ENCODE peak calls at places on chromosomes 7 and 10, in six cellular contexts. M is OCI-LY7; G is HCT116; S is pancreas; J is effector memory CD4-positive, alpha-beta T cell; R is transverse colon. Y is an unnamed sample.

GRCh38 chr7:26159243-26159642 is 7.2 kb downstream of the NFE2L3 start:
- DNase-seq in M (no peak), G (no peak), S (no peak), J (no peak), R (no peak), Y (no peak)

GRCh38 chr7:157634401-157635147 is 297.8 kb downstream of the DNAJB6 start:
- DNase-seq in M (no peak), G (no peak), S (no peak), J (no peak), R (no peak), Y (no peak)

GRCh38 chr7:91193141-91193540 is 71.1 kb upstream of the FZD1 start:
- DNase-seq in M (no peak), G (no peak), S (no peak), J (no peak), R (no peak), Y (no peak)

GRCh38 chr10:127977368-127978009 is 70.6 kb downstream of the PTPRE start:
- DNase-seq in M (no peak), G (no peak), S (no peak), J (no peak), R (peak; percentile 55), Y (peak; percentile 64)

GRCh38 chr10:125722811-125723210 is 3.3 kb downstream of the EDRF1 start:
- DNase-seq in M (no peak), G (no peak), S (no peak), J (no peak), R (no peak), Y (no peak)

GRCh38 chr7:44141221-44141850 is at the start of gene MYL7:
- DNase-seq in M (no peak), G (no peak), S (no peak), J (no peak), R (no peak), Y (no peak)

GRCh38 chr10:34319197-34319846 is 495.8 kb downstream of the PARD3 start:
- DNase-seq in M (no peak), G (peak; percentile 10), S (no peak), J (no peak), R (peak; percentile 49), Y (no peak)

GRCh38 chr7:38318803-38319416 is 45.5 kb upstream of the TARP start:
- DNase-seq in M (peak; percentile 88), G (peak; percentile 40), S (no peak), J (no peak), R (peak; percentile 27), Y (peak; percentile 81)

GRCh38 chr7:155618708-155619633 is 25.5 kb upstream of the RBM33 start:
- DNase-seq in M (no peak), G (no peak), S (peak; percentile 76), J (no peak), R (peak; percentile 76), Y (no peak)

GRCh38 chr7:88480901-88481300 is 174.2 kb upstream of the STEAP4 start:
- DNase-seq in M (no peak), G (no peak), S (no peak), J (no peak), R (peak; percentile 42), Y (no peak)

GRCh38 chr7:95330194-95331003 is 6.1 kb upstream of the PON1 start:
- DNase-seq in M (no peak), G (no peak), S (no peak), J (no peak), R (no peak), Y (no peak)

GRCh38 chr7:94088560-94088959 is 84.4 kb upstream of the BET1 start:
- DNase-seq in M (no peak), G (no peak), S (no peak), J (no peak), R (no peak), Y (no peak)

GRCh38 chr10:58892039-58892665 is 284.3 kb upstream of the PHYHIPL start:
- DNase-seq in M (no peak), G (no peak), S (no peak), J (no peak), R (no peak), Y (no peak)

GRCh38 chr10:126439947-126440346 is 51.7 kb upstream of the ADAM12 start:
- DNase-seq in M (no peak), G (no peak), S (no peak), J (no peak), R (no peak), Y (no peak)

GRCh38 chr7:8214162-8214897 is 47.6 kb downstream of the ICA1 start:
- DNase-seq in M (no peak), G (no peak), S (no peak), J (no peak), R (no peak), Y (no peak)

GRCh38 chr7:155530601-155531000 is 15.8 kb downstream of the CNPY1 start:
- DNase-seq in M (no peak), G (no peak), S (peak; percentile 18), J (no peak), R (no peak), Y (no peak)

GRCh38 chr7:1563939-1564602 is 5.8 kb downstream of the PSMG3 start:
- DNase-seq in M (no peak), G (no peak), S (no peak), J (no peak), R (no peak), Y (no peak)

GRCh38 chr7:159067870-159068787 is 76.5 kb downstream of the VIPR2 start:
- DNase-seq in M (no peak), G (no peak), S (peak; percentile 50), J (no peak), R (peak; percentile 27), Y (no peak)

GRCh38 chr7:77349141-77349540 is 67.0 kb downstream of the GSAP start:
- DNase-seq in M (no peak), G (no peak), S (no peak), J (no peak), R (no peak), Y (no peak)

GRCh38 chr10:71424496-71425194 is 27.9 kb downstream of the CDH23 start:
- DNase-seq in M (no peak), G (no peak), S (peak; percentile 15), J (no peak), R (no peak), Y (no peak)

GRCh38 chr7:100402241-100402640 is 26.3 kb downstream of the ZCWPW1 start:
- DNase-seq in M (no peak), G (no peak), S (no peak), J (no peak), R (no peak), Y (no peak)

GRCh38 chr7:135672560-135673359 is 10.4 kb downstream of the STMP1 start:
- DNase-seq in M (peak; percentile 50), G (peak; percentile 37), S (no peak), J (no peak), R (no peak), Y (peak; percentile 30)

GRCh38 chr7:126656165-126656564 is 596.6 kb downstream of the GRM8 start:
- DNase-seq in M (no peak), G (no peak), S (no peak), J (no peak), R (no peak), Y (no peak)
- H3K36me3 ChIP-seq in M (no peaks in the 10 kb centered on the region), G (no peaks in the 10 kb centered on the region), S (no peaks in the 10 kb centered on the region), J (no peaks in the 10 kb centered on the region), R (no peaks in the 10 kb centered on the region), Y (no peaks in the 10 kb centered on the region)

GRCh38 chr7:57354679-57355338 is 95.2 kb upstream of the ZNF716 start:
- DNase-seq in M (no peak), G (no peak), S (no peak), J (no peak), R (no peak), Y (no peak)

GRCh38 chr7:57348646-57349269 is 101.2 kb upstream of the ZNF716 start:
- DNase-seq in M (no peak), G (no peak), S (no peak), J (no peak), R (no peak), Y (no peak)

DNA sequence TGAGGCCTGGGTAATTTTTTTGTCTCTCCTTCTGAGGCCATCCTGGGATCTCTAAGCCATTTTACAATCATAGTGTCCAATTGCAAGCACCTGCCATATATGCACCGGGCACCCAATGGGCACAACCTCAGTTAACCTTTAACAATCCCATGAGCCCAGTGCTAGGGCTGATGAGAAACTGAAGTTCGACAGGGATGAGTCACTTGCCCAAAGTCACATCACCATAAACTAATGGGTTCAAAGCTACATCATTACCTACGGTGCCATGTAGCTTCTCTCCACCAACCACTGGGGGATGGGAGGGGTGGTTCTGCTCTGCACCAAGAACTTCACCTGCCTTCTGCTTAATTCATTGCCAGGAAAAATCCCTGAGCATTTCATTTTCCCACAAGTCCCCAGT is 95.8 kb upstream of the ZNF716 start:
- DNase-seq in M (no peak), G (no peak), S (no peak), J (no peak), R (no peak), Y (no peak)
- H3K9me3 ChIP-seq in M (no peaks in the 10 kb centered on the region), G (peaks cover 7% of the 10 kb centered on the region), S (no peaks in the 10 kb centered on the region), J (no peaks in the 10 kb centered on the region), R (no peaks in the 10 kb centered on the region), Y (peaks cover 4% of the 10 kb centered on the region)

DNA sequence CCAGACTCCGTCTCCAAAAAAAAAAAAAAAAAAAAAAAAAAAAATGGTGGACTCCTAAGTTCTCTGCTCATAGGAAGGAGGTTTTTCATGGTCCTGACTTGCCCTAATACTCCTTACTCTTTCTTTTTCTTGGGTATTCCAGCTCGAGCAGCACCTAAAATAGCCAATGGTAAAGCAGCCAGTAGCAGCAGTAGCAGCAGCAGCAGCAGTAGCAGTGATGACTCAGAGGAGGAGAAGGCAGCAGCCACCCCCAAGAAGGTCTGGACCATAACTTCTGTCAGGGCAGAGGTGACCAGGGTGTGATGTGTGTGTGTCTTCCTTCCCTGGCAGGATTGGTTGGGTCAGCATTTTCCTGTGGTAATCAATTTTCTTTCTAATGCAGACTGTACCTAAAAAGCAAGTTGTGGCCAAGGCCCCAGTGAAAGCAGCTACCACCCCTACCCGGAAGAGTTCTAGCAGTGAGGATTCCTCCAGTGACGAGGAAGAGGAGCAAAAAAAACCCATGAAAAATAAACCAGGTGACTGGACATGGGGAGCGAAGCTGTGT is 6.9 kb downstream of the NOLC1 start:
- DNase-seq in M (no peak), G (no peak), S (no peak), J (no peak), R (no peak), Y (no peak)
- H3K27ac ChIP-seq in M (no peak overlapping the region), G (no peak overlapping the region), S (no peak overlapping the region), J (no peak overlapping the region), R (no peak overlapping the region), Y (no peak overlapping the region)

DNA sequence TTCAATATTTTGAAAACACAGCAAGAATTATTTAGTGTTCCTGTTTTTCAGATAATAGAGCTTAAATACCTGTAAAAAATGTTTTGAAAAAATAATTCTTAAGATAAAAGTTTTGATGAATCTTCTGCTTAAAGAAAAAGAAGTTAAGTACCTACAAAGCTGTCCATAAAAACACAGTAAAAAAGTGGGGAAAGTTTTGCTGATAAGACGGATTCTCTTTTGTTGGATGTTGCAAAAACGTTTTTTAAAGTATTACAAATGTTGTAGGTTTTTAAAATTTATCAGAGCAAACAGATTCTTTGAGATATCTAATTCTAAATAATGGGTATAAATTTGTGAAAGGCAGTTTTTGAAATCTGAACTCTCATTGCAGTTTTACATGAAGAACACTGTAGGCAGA is 12.2 kb downstream of the DMTF1 start:
- DNase-seq in M (no peak), G (no peak), S (no peak), J (no peak), R (no peak), Y (no peak)
- H3K36me3 ChIP-seq in M (peaks cover 95% of the 10 kb centered on the region), G (peaks cover 31% of the 10 kb centered on the region), S (peaks cover 13% of the 10 kb centered on the region), J (peaks cover 41% of the 10 kb centered on the region), R (peaks cover 43% of the 10 kb centered on the region), Y (peaks cover 43% of the 10 kb centered on the region)

DNA sequence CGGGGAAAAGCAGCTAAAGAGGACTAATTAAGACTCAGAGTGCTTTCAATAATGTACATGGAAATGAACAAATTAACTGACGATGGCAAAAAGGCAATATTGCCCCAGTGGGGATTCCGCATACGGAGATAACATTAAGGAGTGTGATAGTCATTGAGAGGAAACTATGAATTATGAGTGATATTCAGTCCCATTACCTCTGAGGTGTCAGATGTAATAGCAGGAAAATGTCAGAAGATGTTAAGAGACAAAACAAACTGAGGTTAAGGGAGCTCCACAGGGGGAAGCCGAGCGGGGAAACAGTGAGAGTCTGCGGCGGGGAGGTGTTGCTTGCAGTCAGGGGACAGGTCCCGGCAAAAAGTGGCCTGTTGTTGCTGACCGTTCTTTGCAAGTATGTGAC is 717.0 kb downstream of the TYW1 start:
- DNase-seq in M (no peak), G (no peak), S (no peak), J (no peak), R (no peak), Y (no peak)
- H3K9me3 ChIP-seq in M (no peaks in the 10 kb centered on the region), G (no peaks in the 10 kb centered on the region), S (no peaks in the 10 kb centered on the region), J (no peaks in the 10 kb centered on the region), R (no peaks in the 10 kb centered on the region), Y (no peaks in the 10 kb centered on the region)

Y was measured in WERI-Rb-1.